ENCODE peak calls at places on chromosomes 11 and 22, in nine cellular contexts. F is stimulated activated CD8-positive, alpha-beta memory T cell treated with anti-CD3 and anti-CD28 coated beads, Interleukin-2, amount 100 ng/mL, for 1 hour; X is GM12892; I is BE2C; P is lower lobe of right lung; B is T-helper 9 cell; H is NCI-H524 treated with DMSO at 0.1 percent for 48 hours; A is tibial nerve; U is effector memory CD4-positive, alpha-beta T cell. E is an unnamed sample.

GRCh38 chr11:110251837-110252236 is 44.6 kb downstream of the RDX start:
- DNase-seq in F (no peak), X (no peak), I (no peak), P (no peak), B (no peak), H (no peak), A (no peak), U (no peak), E (no peak)

GRCh38 chr11:112129656-112130055 is 34.2 kb downstream of the IL18 start:
- DNase-seq in F (no peak), X (no peak), I (no peak), P (no peak), B (no peak), H (no peak), A (peak), U (no peak), E (no peak)

GRCh38 chr22:28075260-28075981 is 156.4 kb upstream of the PITPNB start:
- DNase-seq in F (no peak), X (no peak), I (peak), P (peak), B (no peak), H (no peak), A (peak), U (no peak), E (peak)

GRCh38 chr11:118757881-118758399 is 33.0 kb downstream of the DDX6 start:
- DNase-seq in F (no peak), X (no peak), I (no peak), P (no peak), B (no peak), H (no peak), A (no peak), U (no peak), E (no peak)

GRCh38 chr11:134562941-134563471 is 151.0 kb upstream of the B3GAT1 start:
- DNase-seq in F (no peak), X (no peak), I (no peak), P (no peak), B (no peak), H (no peak), A (no peak), U (no peak), E (no peak)

GRCh38 chr22:36773935-36774334 is 2.0 kb downstream of the IFT27 start:
- DNase-seq in F (no peak), X (no peak), I (peak), P (no peak), B (no peak), H (no peak), A (no peak), U (no peak), E (no peak)

GRCh38 chr11:135027461-135027860 is 615.4 kb upstream of the B3GAT1 start:
- DNase-seq in F (no peak), X (no peak), I (no peak), P (no peak), B (no peak), H (no peak), A (no peak), U (no peak), E (peak)

GRCh38 chr11:27171391-27171790 is 130.8 kb downstream of the BBOX1 start:
- DNase-seq in F (no peak), X (no peak), I (no peak), P (no peak), B (no peak), H (no peak), A (no peak), U (no peak), E (no peak)

GRCh38 chr11:59769086-59769485 is 13.9 kb downstream of the STX3 start:
- DNase-seq in F (no peak), X (no peak), I (no peak), P (no peak), B (no peak), H (no peak), A (no peak), U (no peak), E (no peak)

GRCh38 chr11:123197711-123198110 is 2.7 kb upstream of the CLMP start:
- DNase-seq in F (no peak), X (no peak), I (no peak), P (no peak), B (no peak), H (no peak), A (no peak), U (no peak), E (no peak)

GRCh38 chr11:76657139-76657823 is 13.3 kb downstream of the LRRC32 start:
- DNase-seq in F (no peak), X (no peak), I (no peak), P (peak), B (no peak), H (no peak), A (no peak), U (no peak), E (no peak)

GRCh38 chr11:115168229-115168671 is 336.0 kb downstream of the CADM1 start:
- DNase-seq in F (no peak), X (no peak), I (no peak), P (no peak), B (no peak), H (no peak), A (no peak), U (no peak), E (no peak)

GRCh38 chr11:65262775-65263174 is 1.0 kb downstream of the POLA2 start:
- DNase-seq in F (no peak), X (no peak), I (no peak), P (no peak), B (no peak), H (no peak), A (no peak), U (no peak), E (no peak)

GRCh38 chr11:72668645-72669347 is 5.4 kb downstream of the PDE2A start:
- DNase-seq in F (no peak), X (peak), I (no peak), P (no peak), B (no peak), H (no peak), A (no peak), U (no peak), E (no peak)

GRCh38 chr22:25495286-25495685 is 69.2 kb upstream of the GRK3 start:
- DNase-seq in F (no peak), X (no peak), I (peak), P (no peak), B (no peak), H (no peak), A (no peak), U (no peak), E (no peak)

GRCh38 chr22:30884211-30885000 is 84.2 kb downstream of the MORC2 start:
- DNase-seq in F (no peak), X (no peak), I (no peak), P (peak), B (no peak), H (no peak), A (no peak), U (no peak), E (no peak)

GRCh38 chr22:29641052-29641780 is 37.8 kb downstream of the NF2 start:
- DNase-seq in F (no peak), X (no peak), I (no peak), P (no peak), B (no peak), H (no peak), A (no peak), U (no peak), E (no peak)

GRCh38 chr11:45048870-45049825 is 97.3 kb upstream of the PRDM11 start:
- DNase-seq in F (no peak), X (no peak), I (peak), P (no peak), B (no peak), H (peak), A (peak), U (no peak), E (no peak)

GRCh38 chr11:9143726-9144125 is 52.3 kb upstream of the SCUBE2 start:
- DNase-seq in F (no peak), X (no peak), I (no peak), P (no peak), B (no peak), H (no peak), A (no peak), U (no peak), E (no peak)

GRCh38 chr11:27718853-27719574 is 18.8 kb upstream of the BDNF start:
- DNase-seq in F (no peak), X (no peak), I (peak), P (no peak), B (no peak), H (no peak), A (no peak), U (no peak), E (no peak)

GRCh38 chr22:37508431-37508963 is 10.7 kb downstream of the CARD10 start:
- DNase-seq in F (no peak), X (no peak), I (no peak), P (no peak), B (no peak), H (no peak), A (no peak), U (no peak), E (no peak)

GRCh38 chr11:68036717-68037239 is 2.0 kb upstream of the TCIRG1 start:
- DNase-seq in F (no peak), X (no peak), I (no peak), P (peak), B (no peak), H (no peak), A (no peak), U (no peak), E (no peak)

GRCh38 chr11:119782673-119783072 is 53.7 kb upstream of the NECTIN1 start:
- DNase-seq in F (no peak), X (no peak), I (no peak), P (peak), B (no peak), H (peak), A (no peak), U (no peak), E (no peak)

E was measured in HepG2.